ENCODE peak calls at places on chromosomes 2 and 18, in seven cellular contexts. One of them, this sample, is unnamed.

GRCh38 chr18:8142932-8143331 is 466.3 kb upstream of the RAB12 start:
- DNase-seq in hippocampal formation: no peak
- DNase-seq in HCT116: no peak
- DNase-seq in NCI-H510A treated with DMSO at 0.1 percent for 48 hours: no peak
- DNase-seq in GM13976: no peak
- DNase-seq in kidney glomerular epithelial cell: no peak
- DNase-seq in COR-L47: no peak
- DNase-seq in this sample: no peak

GRCh38 chr2:221166283-221166682 is 405.8 kb downstream of the EPHA4 start:
- DNase-seq in hippocampal formation: no peak
- DNase-seq in HCT116: no peak
- DNase-seq in NCI-H510A treated with DMSO at 0.1 percent for 48 hours: no peak
- DNase-seq in GM13976: no peak
- DNase-seq in kidney glomerular epithelial cell: no peak
- DNase-seq in COR-L47: no peak
- DNase-seq in this sample: no peak

GRCh38 chr2:19933351-19933981 is 31.7 kb upstream of the TTC32 start:
- DNase-seq in hippocampal formation: no peak
- DNase-seq in HCT116: no peak
- DNase-seq in NCI-H510A treated with DMSO at 0.1 percent for 48 hours: no peak
- DNase-seq in GM13976: peak
- DNase-seq in kidney glomerular epithelial cell: peak
- DNase-seq in COR-L47: no peak
- DNase-seq in this sample: no peak

GRCh38 chr18:70430501-70431173 is 141.8 kb downstream of the SOCS6 start:
- DNase-seq in hippocampal formation: no peak
- DNase-seq in HCT116: no peak
- DNase-seq in NCI-H510A treated with DMSO at 0.1 percent for 48 hours: no peak
- DNase-seq in GM13976: no peak
- DNase-seq in kidney glomerular epithelial cell: no peak
- DNase-seq in COR-L47: no peak
- DNase-seq in this sample: no peak

GRCh38 chr2:25831744-25832449 is 46.4 kb downstream of the ASXL2 start:
- DNase-seq in hippocampal formation: no peak
- DNase-seq in HCT116: no peak
- DNase-seq in NCI-H510A treated with DMSO at 0.1 percent for 48 hours: no peak
- DNase-seq in GM13976: no peak
- DNase-seq in kidney glomerular epithelial cell: no peak
- DNase-seq in COR-L47: no peak
- DNase-seq in this sample: no peak

GRCh38 chr2:187466129-187466792 is 18.2 kb upstream of the CALCRL start:
- DNase-seq in hippocampal formation: no peak
- DNase-seq in HCT116: no peak
- DNase-seq in NCI-H510A treated with DMSO at 0.1 percent for 48 hours: no peak
- DNase-seq in GM13976: no peak
- DNase-seq in kidney glomerular epithelial cell: no peak
- DNase-seq in COR-L47: no peak
- DNase-seq in this sample: no peak

GRCh38 chr18:59833785-59834184 is 66.0 kb upstream of the PMAIP1 start:
- DNase-seq in hippocampal formation: no peak
- DNase-seq in HCT116: no peak
- DNase-seq in NCI-H510A treated with DMSO at 0.1 percent for 48 hours: no peak
- DNase-seq in GM13976: peak
- DNase-seq in kidney glomerular epithelial cell: no peak
- DNase-seq in COR-L47: no peak
- DNase-seq in this sample: no peak

GRCh38 chr2:70941186-70941585 is 5.5 kb downstream of the ATP6V1B1 start:
- DNase-seq in hippocampal formation: no peak
- DNase-seq in HCT116: no peak
- DNase-seq in NCI-H510A treated with DMSO at 0.1 percent for 48 hours: no peak
- DNase-seq in GM13976: no peak
- DNase-seq in kidney glomerular epithelial cell: no peak
- DNase-seq in COR-L47: no peak
- DNase-seq in this sample: no peak

GRCh38 chr2:182302174-182302573 is 124.7 kb downstream of the PDE1A start:
- DNase-seq in hippocampal formation: no peak
- DNase-seq in HCT116: no peak
- DNase-seq in NCI-H510A treated with DMSO at 0.1 percent for 48 hours: no peak
- DNase-seq in GM13976: no peak
- DNase-seq in kidney glomerular epithelial cell: peak
- DNase-seq in COR-L47: peak
- DNase-seq in this sample: no peak

GRCh38 chr2:20113986-20114938 is 62.8 kb upstream of the LAPTM4A start:
- DNase-seq in hippocampal formation: no peak
- DNase-seq in HCT116: no peak
- DNase-seq in NCI-H510A treated with DMSO at 0.1 percent for 48 hours: no peak
- DNase-seq in GM13976: no peak
- DNase-seq in kidney glomerular epithelial cell: no peak
- DNase-seq in COR-L47: no peak
- DNase-seq in this sample: no peak

GRCh38 chr18:23136326-23137092 is 1.2 kb downstream of the CABLES1 start:
- DNase-seq in hippocampal formation: no peak
- DNase-seq in HCT116: no peak
- DNase-seq in NCI-H510A treated with DMSO at 0.1 percent for 48 hours: no peak
- DNase-seq in GM13976: peak
- DNase-seq in kidney glomerular epithelial cell: peak
- DNase-seq in COR-L47: peak
- DNase-seq in this sample: no peak

GRCh38 chr2:237062585-237062984 is 23.1 kb upstream of the COPS8 start:
- DNase-seq in hippocampal formation: no peak
- DNase-seq in HCT116: no peak
- DNase-seq in NCI-H510A treated with DMSO at 0.1 percent for 48 hours: no peak
- DNase-seq in GM13976: no peak
- DNase-seq in kidney glomerular epithelial cell: no peak
- DNase-seq in COR-L47: no peak
- DNase-seq in this sample: no peak

GRCh38 chr2:224400886-224401632 is 848 bp downstream of the FAM124B start:
- DNase-seq in hippocampal formation: no peak
- DNase-seq in HCT116: no peak
- DNase-seq in NCI-H510A treated with DMSO at 0.1 percent for 48 hours: no peak
- DNase-seq in GM13976: no peak
- DNase-seq in kidney glomerular epithelial cell: no peak
- DNase-seq in COR-L47: no peak
- DNase-seq in this sample: no peak

GRCh38 chr18:36610716-36611115 is 218.1 kb downstream of the TPGS2 start:
- DNase-seq in hippocampal formation: no peak
- DNase-seq in HCT116: no peak
- DNase-seq in NCI-H510A treated with DMSO at 0.1 percent for 48 hours: no peak
- DNase-seq in GM13976: no peak
- DNase-seq in kidney glomerular epithelial cell: no peak
- DNase-seq in COR-L47: no peak
- DNase-seq in this sample: no peak

GRCh38 chr2:65479528-65479927 is 47.1 kb upstream of the SPRED2 start:
- DNase-seq in hippocampal formation: no peak
- DNase-seq in HCT116: no peak
- DNase-seq in NCI-H510A treated with DMSO at 0.1 percent for 48 hours: no peak
- DNase-seq in GM13976: no peak
- DNase-seq in kidney glomerular epithelial cell: no peak
- DNase-seq in COR-L47: no peak
- DNase-seq in this sample: no peak

GRCh38 chr2:77018219-77018618 is 504.0 kb downstream of the LRRTM4 start:
- DNase-seq in hippocampal formation: no peak
- DNase-seq in HCT116: no peak
- DNase-seq in NCI-H510A treated with DMSO at 0.1 percent for 48 hours: no peak
- DNase-seq in GM13976: no peak
- DNase-seq in kidney glomerular epithelial cell: peak
- DNase-seq in COR-L47: no peak
- DNase-seq in this sample: no peak

GRCh38 chr18:23071285-23071684 is 64.0 kb upstream of the CABLES1 start:
- DNase-seq in hippocampal formation: peak
- DNase-seq in HCT116: no peak
- DNase-seq in NCI-H510A treated with DMSO at 0.1 percent for 48 hours: no peak
- DNase-seq in GM13976: peak
- DNase-seq in kidney glomerular epithelial cell: no peak
- DNase-seq in COR-L47: no peak
- DNase-seq in this sample: peak

GRCh38 chr2:169464508-169465386 is 14.5 kb upstream of the BBS5 start:
- DNase-seq in hippocampal formation: no peak
- DNase-seq in HCT116: no peak
- DNase-seq in NCI-H510A treated with DMSO at 0.1 percent for 48 hours: no peak
- DNase-seq in GM13976: no peak
- DNase-seq in kidney glomerular epithelial cell: no peak
- DNase-seq in COR-L47: no peak
- DNase-seq in this sample: no peak

GRCh38 chr2:178478102-178478441 is 328 bp downstream of the FKBP7 start:
- DNase-seq in hippocampal formation: no peak
- DNase-seq in HCT116: no peak
- DNase-seq in NCI-H510A treated with DMSO at 0.1 percent for 48 hours: peak
- DNase-seq in GM13976: peak
- DNase-seq in kidney glomerular epithelial cell: peak
- DNase-seq in COR-L47: peak
- DNase-seq in this sample: no peak

GRCh38 chr2:63698825-63699548 is 110.2 kb downstream of the MDH1 start:
- DNase-seq in hippocampal formation: no peak
- DNase-seq in HCT116: peak
- DNase-seq in NCI-H510A treated with DMSO at 0.1 percent for 48 hours: peak
- DNase-seq in GM13976: peak
- DNase-seq in kidney glomerular epithelial cell: peak
- DNase-seq in COR-L47: peak
- DNase-seq in this sample: no peak